ENCODE peak calls at places on chromosomes 2 and 18, in ten cellular contexts. One of them, this sample, is unnamed.

GRCh38 chr2:71898851-71899681 is 248.6 kb downstream of the CYP26B1 start:
- DNase-seq in H54: no peak
- DNase-seq in heart left ventricle: no peak
- DNase-seq in lower leg skin: no peak
- DNase-seq in prostate gland: no peak
- DNase-seq in Peyer's patch: no peak
- DNase-seq in A549: no peak
- DNase-seq in body of pancreas: no peak
- DNase-seq in stomach: no peak
- DNase-seq in spleen: peak; percentile 48
- DNase-seq in this sample: no peak

GRCh38 chr2:215713393-215713792 is 277.5 kb upstream of the FN1 start:
- DNase-seq in H54: no peak
- DNase-seq in heart left ventricle: no peak
- DNase-seq in lower leg skin: no peak
- DNase-seq in prostate gland: no peak
- DNase-seq in Peyer's patch: no peak
- DNase-seq in A549: no peak
- DNase-seq in body of pancreas: no peak
- DNase-seq in stomach: no peak
- DNase-seq in spleen: no peak
- DNase-seq in this sample: no peak

GRCh38 chr2:241894056-241894641 is 24.6 kb downstream of the RTP5 start:
- DNase-seq in H54: no peak
- DNase-seq in heart left ventricle: peak; percentile 49
- DNase-seq in lower leg skin: no peak
- DNase-seq in prostate gland: no peak
- DNase-seq in Peyer's patch: peak; percentile 41
- DNase-seq in A549: no peak
- DNase-seq in body of pancreas: peak; percentile 82
- DNase-seq in stomach: no peak
- DNase-seq in spleen: peak; percentile 70
- DNase-seq in this sample: no peak

GRCh38 chr18:74480149-74480651 is 16.0 kb upstream of the CNDP2 start:
- DNase-seq in H54: no peak
- DNase-seq in heart left ventricle: no peak
- DNase-seq in lower leg skin: no peak
- DNase-seq in prostate gland: no peak
- DNase-seq in Peyer's patch: no peak
- DNase-seq in A549: no peak
- DNase-seq in body of pancreas: no peak
- DNase-seq in stomach: no peak
- DNase-seq in spleen: no peak
- DNase-seq in this sample: peak; percentile 45

GRCh38 chr2:24910245-24910644 is 9.8 kb downstream of the ADCY3 start:
- DNase-seq in H54: no peak
- DNase-seq in heart left ventricle: no peak
- DNase-seq in lower leg skin: no peak
- DNase-seq in prostate gland: no peak
- DNase-seq in Peyer's patch: no peak
- DNase-seq in A549: no peak
- DNase-seq in body of pancreas: no peak
- DNase-seq in stomach: no peak
- DNase-seq in spleen: peak; percentile 15
- DNase-seq in this sample: no peak

GRCh38 chr18:48393170-48393569 is 16.0 kb downstream of the ZBTB7C start:
- DNase-seq in H54: no peak
- DNase-seq in heart left ventricle: no peak
- DNase-seq in lower leg skin: no peak
- DNase-seq in prostate gland: no peak
- DNase-seq in Peyer's patch: no peak
- DNase-seq in A549: no peak
- DNase-seq in body of pancreas: no peak
- DNase-seq in stomach: no peak
- DNase-seq in spleen: no peak
- DNase-seq in this sample: no peak

GRCh38 chr2:137380610-137381009 is 583.7 kb upstream of the HNMT start:
- DNase-seq in H54: no peak
- DNase-seq in heart left ventricle: no peak
- DNase-seq in lower leg skin: no peak
- DNase-seq in prostate gland: no peak
- DNase-seq in Peyer's patch: no peak
- DNase-seq in A549: no peak
- DNase-seq in body of pancreas: no peak
- DNase-seq in stomach: no peak
- DNase-seq in spleen: no peak
- DNase-seq in this sample: no peak

GRCh38 chr2:30514134-30514860 is 67.3 kb downstream of the LCLAT1 start:
- DNase-seq in H54: no peak
- DNase-seq in heart left ventricle: no peak
- DNase-seq in lower leg skin: no peak
- DNase-seq in prostate gland: no peak
- DNase-seq in Peyer's patch: no peak
- DNase-seq in A549: no peak
- DNase-seq in body of pancreas: peak; percentile 45
- DNase-seq in stomach: no peak
- DNase-seq in spleen: no peak
- DNase-seq in this sample: peak; percentile 59

DNA sequence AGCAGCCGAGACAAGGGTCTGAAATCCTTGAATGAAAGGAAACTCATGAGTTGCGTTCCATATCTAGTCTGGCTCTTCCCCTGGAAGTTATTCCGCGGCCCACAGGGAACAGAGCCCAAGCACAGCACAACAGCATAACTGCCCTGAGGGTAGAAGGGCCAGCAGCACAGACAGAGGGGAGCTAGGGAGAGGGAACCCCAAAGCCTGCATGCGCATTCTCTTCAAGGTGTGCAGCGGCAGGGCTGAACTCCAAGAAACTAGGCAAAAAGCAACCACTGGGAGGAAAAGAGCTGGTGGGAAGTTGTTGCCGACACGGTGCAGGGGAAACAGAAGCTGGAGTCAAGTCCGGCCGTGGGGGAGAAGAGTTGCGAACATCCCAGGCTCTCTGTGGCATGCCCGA is 11.8 kb downstream of the GPR148 start:
- DNase-seq in H54: no peak
- DNase-seq in heart left ventricle: peak; percentile 6
- DNase-seq in lower leg skin: no peak
- DNase-seq in prostate gland: no peak
- DNase-seq in Peyer's patch: no peak
- DNase-seq in A549: no peak
- DNase-seq in body of pancreas: no peak
- DNase-seq in stomach: no peak
- DNase-seq in spleen: no peak
- DNase-seq in this sample: no peak
- TF ChIP-seq POLR2A in H54: no peak
- TF ChIP-seq POLR2A in heart left ventricle: no peak
- TF ChIP-seq POLR2A in lower leg skin: no peak
- TF ChIP-seq POLR2A in prostate gland: no peak
- TF ChIP-seq POLR2A in Peyer's patch: no peak
- TF ChIP-seq POLR2A in A549: no peak
- TF ChIP-seq POLR2A in body of pancreas: no peak
- TF ChIP-seq POLR2A in stomach: no peak
- TF ChIP-seq POLR2A in spleen: no peak
- TF ChIP-seq POLR2A in this sample: no peak

GRCh38 chr2:109248590-109248989 is 119.6 kb downstream of the SH3RF3 start:
- DNase-seq in H54: no peak
- DNase-seq in heart left ventricle: no peak
- DNase-seq in lower leg skin: no peak
- DNase-seq in prostate gland: no peak
- DNase-seq in Peyer's patch: no peak
- DNase-seq in A549: no peak
- DNase-seq in body of pancreas: no peak
- DNase-seq in stomach: no peak
- DNase-seq in spleen: no peak
- DNase-seq in this sample: no peak

GRCh38 chr2:109247340-109247739 is 118.3 kb downstream of the SH3RF3 start:
- DNase-seq in H54: no peak
- DNase-seq in heart left ventricle: no peak
- DNase-seq in lower leg skin: no peak
- DNase-seq in prostate gland: no peak
- DNase-seq in Peyer's patch: no peak
- DNase-seq in A549: no peak
- DNase-seq in body of pancreas: no peak
- DNase-seq in stomach: no peak
- DNase-seq in spleen: peak; percentile 47
- DNase-seq in this sample: no peak

GRCh38 chr2:109246616-109247015 is 117.6 kb downstream of the SH3RF3 start:
- DNase-seq in H54: no peak
- DNase-seq in heart left ventricle: no peak
- DNase-seq in lower leg skin: no peak
- DNase-seq in prostate gland: no peak
- DNase-seq in Peyer's patch: no peak
- DNase-seq in A549: no peak
- DNase-seq in body of pancreas: no peak
- DNase-seq in stomach: no peak
- DNase-seq in spleen: peak; percentile 34
- DNase-seq in this sample: no peak

GRCh38 chr2:109246176-109246575 is 117.2 kb downstream of the SH3RF3 start:
- DNase-seq in H54: no peak
- DNase-seq in heart left ventricle: no peak
- DNase-seq in lower leg skin: no peak
- DNase-seq in prostate gland: no peak
- DNase-seq in Peyer's patch: no peak
- DNase-seq in A549: no peak
- DNase-seq in body of pancreas: no peak
- DNase-seq in stomach: no peak
- DNase-seq in spleen: no peak
- DNase-seq in this sample: no peak

GRCh38 chr2:109247812-109248211 is 118.8 kb downstream of the SH3RF3 start:
- DNase-seq in H54: no peak
- DNase-seq in heart left ventricle: no peak
- DNase-seq in lower leg skin: no peak
- DNase-seq in prostate gland: no peak
- DNase-seq in Peyer's patch: no peak
- DNase-seq in A549: no peak
- DNase-seq in body of pancreas: no peak
- DNase-seq in stomach: no peak
- DNase-seq in spleen: peak; percentile 43
- DNase-seq in this sample: no peak
- TF ChIP-seq POLR2A in H54: no peak
- TF ChIP-seq POLR2A in heart left ventricle: no peak
- TF ChIP-seq POLR2A in lower leg skin: no peak
- TF ChIP-seq POLR2A in prostate gland: no peak
- TF ChIP-seq POLR2A in Peyer's patch: no peak
- TF ChIP-seq POLR2A in A549: no peak
- TF ChIP-seq POLR2A in body of pancreas: no peak
- TF ChIP-seq POLR2A in stomach: no peak
- TF ChIP-seq POLR2A in spleen: no peak
- TF ChIP-seq POLR2A in this sample: no peak

GRCh38 chr18:3577456-3577855 is 127.5 kb downstream of the TGIF1 start:
- DNase-seq in H54: no peak
- DNase-seq in heart left ventricle: no peak
- DNase-seq in lower leg skin: no peak
- DNase-seq in prostate gland: no peak
- DNase-seq in Peyer's patch: no peak
- DNase-seq in A549: no peak
- DNase-seq in body of pancreas: no peak
- DNase-seq in stomach: no peak
- DNase-seq in spleen: no peak
- DNase-seq in this sample: no peak

GRCh38 chr18:3584266-3584665 is 134.3 kb downstream of the TGIF1 start:
- DNase-seq in H54: no peak
- DNase-seq in heart left ventricle: no peak
- DNase-seq in lower leg skin: no peak
- DNase-seq in prostate gland: no peak
- DNase-seq in Peyer's patch: no peak
- DNase-seq in A549: no peak
- DNase-seq in body of pancreas: no peak
- DNase-seq in stomach: no peak
- DNase-seq in spleen: no peak
- DNase-seq in this sample: no peak

GRCh38 chr18:3579701-3580100 is 129.7 kb downstream of the TGIF1 start:
- DNase-seq in H54: no peak
- DNase-seq in heart left ventricle: no peak
- DNase-seq in lower leg skin: no peak
- DNase-seq in prostate gland: no peak
- DNase-seq in Peyer's patch: no peak
- DNase-seq in A549: no peak
- DNase-seq in body of pancreas: no peak
- DNase-seq in stomach: no peak
- DNase-seq in spleen: no peak
- DNase-seq in this sample: no peak

GRCh38 chr18:3581890-3582289 is 131.9 kb downstream of the TGIF1 start:
- DNase-seq in H54: no peak
- DNase-seq in heart left ventricle: no peak
- DNase-seq in lower leg skin: no peak
- DNase-seq in prostate gland: no peak
- DNase-seq in Peyer's patch: no peak
- DNase-seq in A549: no peak
- DNase-seq in body of pancreas: no peak
- DNase-seq in stomach: no peak
- DNase-seq in spleen: no peak
- DNase-seq in this sample: no peak

DNA sequence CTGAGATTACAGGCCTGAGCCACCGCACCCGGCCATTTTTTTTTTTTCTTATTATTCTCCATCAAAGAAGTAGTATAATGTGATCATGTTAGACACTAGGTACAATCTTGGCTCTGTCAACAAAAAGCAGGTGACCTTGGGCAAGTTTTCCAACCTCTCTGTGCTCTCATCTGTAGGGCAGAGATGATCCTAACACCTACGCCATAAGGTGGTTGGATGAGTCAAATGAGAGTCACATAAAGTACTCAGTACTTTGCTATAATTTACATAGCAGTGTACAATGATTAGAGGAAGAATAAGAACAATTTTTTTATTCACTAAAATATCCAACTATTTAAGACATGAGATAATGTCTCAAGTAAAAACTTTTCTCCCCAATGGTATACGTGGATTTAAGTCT is 128.6 kb downstream of the TGIF1 start:
- DNase-seq in H54: no peak
- DNase-seq in heart left ventricle: no peak
- DNase-seq in lower leg skin: no peak
- DNase-seq in prostate gland: no peak
- DNase-seq in Peyer's patch: no peak
- DNase-seq in A549: no peak
- DNase-seq in body of pancreas: no peak
- DNase-seq in stomach: no peak
- DNase-seq in spleen: no peak
- DNase-seq in this sample: no peak
- TF ChIP-seq POLR2A in H54: no peak
- TF ChIP-seq POLR2A in heart left ventricle: no peak
- TF ChIP-seq POLR2A in lower leg skin: no peak
- TF ChIP-seq POLR2A in prostate gland: no peak
- TF ChIP-seq POLR2A in Peyer's patch: no peak
- TF ChIP-seq POLR2A in A549: no peak
- TF ChIP-seq POLR2A in body of pancreas: no peak
- TF ChIP-seq POLR2A in stomach: no peak
- TF ChIP-seq POLR2A in spleen: no peak
- TF ChIP-seq POLR2A in this sample: no peak

DNA sequence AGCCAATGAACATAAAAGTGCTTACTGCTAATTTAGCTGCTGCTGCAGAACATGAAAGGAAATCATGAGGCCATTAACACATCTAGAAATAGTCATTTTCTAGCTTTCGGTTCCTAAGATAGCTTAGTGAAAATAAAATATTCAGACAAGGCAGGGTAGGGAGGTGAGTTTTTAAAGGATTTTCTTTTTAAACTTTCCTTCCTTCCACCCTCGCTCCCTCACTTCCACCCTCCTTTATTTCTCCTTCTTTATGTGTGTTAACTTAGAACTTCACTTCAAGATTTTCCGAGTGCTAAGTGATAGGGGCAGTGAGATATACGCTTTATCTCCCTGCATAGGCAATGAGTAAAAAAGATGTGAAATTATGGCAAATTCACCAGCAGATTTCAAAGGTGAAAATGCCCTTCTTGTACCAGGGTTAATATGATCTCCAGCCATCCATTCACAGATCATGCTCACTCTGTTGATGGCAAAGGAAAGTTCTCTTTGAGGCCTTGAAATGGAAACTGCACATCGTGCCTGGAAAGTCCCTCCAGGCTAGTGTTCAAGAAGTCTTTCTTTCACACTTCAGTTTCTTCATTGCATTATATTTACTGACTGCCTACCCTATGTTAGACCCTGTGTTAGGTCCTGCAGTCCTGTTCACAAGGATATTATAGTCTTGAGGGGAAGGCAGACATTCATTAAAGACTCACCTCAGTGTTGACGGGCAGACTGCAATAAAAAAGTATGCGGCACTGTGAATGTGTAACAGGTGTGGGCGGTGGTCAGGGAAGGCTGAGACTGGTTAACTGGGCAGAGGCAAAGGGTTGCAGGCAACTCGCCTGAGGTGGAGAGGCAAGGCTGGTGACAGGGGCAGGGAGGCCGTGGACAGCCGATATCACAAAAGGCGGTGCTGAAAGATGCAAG is 200.8 kb downstream of the PLCL1 start:
- DNase-seq in H54: no peak
- DNase-seq in heart left ventricle: peak; percentile 64
- DNase-seq in lower leg skin: no peak
- DNase-seq in prostate gland: no peak
- DNase-seq in Peyer's patch: no peak
- DNase-seq in A549: no peak
- DNase-seq in body of pancreas: no peak
- DNase-seq in stomach: no peak
- DNase-seq in spleen: no peak
- DNase-seq in this sample: no peak
- TF ChIP-seq POLR2A in H54: no peak
- TF ChIP-seq POLR2A in heart left ventricle: no peak
- TF ChIP-seq POLR2A in lower leg skin: no peak
- TF ChIP-seq POLR2A in prostate gland: no peak
- TF ChIP-seq POLR2A in Peyer's patch: no peak
- TF ChIP-seq POLR2A in A549: no peak
- TF ChIP-seq POLR2A in body of pancreas: no peak
- TF ChIP-seq POLR2A in stomach: no peak
- TF ChIP-seq POLR2A in spleen: no peak
- TF ChIP-seq POLR2A in this sample: no peak

This sample was measured in erythroblast.